ENCODE peak calls at places on chromosomes 11 and 22, in nine cellular contexts. F is ecto neural progenitor cell; R is retinal pigment epithelial cell; U is K562; I is activated gamma-delta T cell treated with anti-CD3 and anti-CD28 coated beads, Interleukin-2, amount 50 U/mL, for 16 hours; G is mesothelial cell of epicardium; P is bronchial epithelial cell; E is vagina; A is stomach. H is an unnamed sample.
A peak's percentile ranks its signal among the peaks of the same experiment; 100 is the strongest.

GRCh38 chr11:34348919-34349318 is 8.9 kb downstream of the ABTB2 start:
- DNase-seq in F (no peak), R (no peak), U (no peak), I (no peak), G (no peak), P (no peak), E (peak; percentile 70), A (no peak), H (no peak)

GRCh38 chr11:122159173-122159701 is 43.2 kb upstream of the BLID start:
- DNase-seq in F (no peak), R (no peak), U (no peak), I (no peak), G (no peak), P (no peak), E (no peak), A (no peak), H (peak; percentile 51)

GRCh38 chr11:78840190-78840589 is 265.5 kb upstream of the NARS2 start:
- DNase-seq in F (no peak), R (no peak), U (no peak), I (no peak), G (no peak), P (no peak), E (no peak), A (no peak), H (no peak)

GRCh38 chr11:35077709-35078695 is 61.0 kb upstream of the CD44 start:
- DNase-seq in F (no peak), R (no peak), U (no peak), I (peak; percentile 32), G (no peak), P (peak; percentile 96), E (no peak), A (no peak), H (peak; percentile 96)

GRCh38 chr22:44566911-44567310 is 68.9 kb upstream of the RTL6 start:
- DNase-seq in F (peak; percentile 34), R (no peak), U (no peak), I (no peak), G (no peak), P (no peak), E (no peak), A (no peak), H (no peak)

GRCh38 chr22:44583854-44584253 is 85.8 kb upstream of the RTL6 start:
- DNase-seq in F (peak; percentile 47), R (no peak), U (no peak), I (no peak), G (peak; percentile 14), P (no peak), E (no peak), A (no peak), H (no peak)

GRCh38 chr11:77374611-77375031 is 73.1 kb upstream of the GDPD4 start:
- DNase-seq in F (no peak), R (no peak), U (no peak), I (no peak), G (no peak), P (peak; percentile 85), E (no peak), A (no peak), H (peak; percentile 54)

GRCh38 chr22:48559647-48560388 is 1267.9 kb downstream of the BRD1 start:
- DNase-seq in F (no peak), R (no peak), U (no peak), I (no peak), G (no peak), P (no peak), E (no peak), A (no peak), H (no peak)

GRCh38 chr22:36409911-36410756 is 22.4 kb upstream of the MYH9 start:
- DNase-seq in F (peak; percentile 96), R (peak; percentile 92), U (peak; percentile 44), I (peak; percentile 46), G (peak; percentile 92), P (peak; percentile 97), E (no peak), A (peak; percentile 98), H (no peak)

GRCh38 chr22:30615543-30615954 is 8.6 kb downstream of the TCN2 start:
- DNase-seq in F (no peak), R (no peak), U (no peak), I (no peak), G (no peak), P (no peak), E (no peak), A (no peak), H (no peak)

GRCh38 chr11:71425409-71425808 is 22.8 kb downstream of the DHCR7 start:
- DNase-seq in F (no peak), R (no peak), U (no peak), I (no peak), G (no peak), P (no peak), E (no peak), A (no peak), H (peak; percentile 5)

GRCh38 chr11:20647976-20648565 is 21.3 kb upstream of the NELL1 start:
- DNase-seq in F (peak; percentile 59), R (peak; percentile 2), U (peak; percentile 66), I (peak; percentile 11), G (no peak), P (peak; percentile 57), E (no peak), A (peak; percentile 36), H (peak; percentile 50)

GRCh38 chr11:106021181-106021966 is 666 bp downstream of the MSANTD4 start:
- DNase-seq in F (no peak), R (no peak), U (peak; percentile 11), I (no peak), G (peak; percentile 17), P (peak; percentile 33), E (no peak), A (no peak), H (peak; percentile 41)

GRCh38 chr11:131397666-131398065 is 27.3 kb downstream of the NTM start:
- DNase-seq in F (no peak), R (no peak), U (no peak), I (no peak), G (no peak), P (no peak), E (no peak), A (no peak), H (no peak)

GRCh38 chr11:85898456-85898855 is 43.3 kb downstream of the CCDC83 start:
- DNase-seq in F (no peak), R (no peak), U (no peak), I (no peak), G (no peak), P (no peak), E (no peak), A (no peak), H (no peak)

GRCh38 chr11:1035577-1036283 is 788 bp downstream of the MUC6 start:
- DNase-seq in F (no peak), R (no peak), U (no peak), I (no peak), G (no peak), P (no peak), E (no peak), A (no peak), H (no peak)

GRCh38 chr11:64765841-64766682 is 6.3 kb upstream of the PYGM start:
- DNase-seq in F (peak; percentile 47), R (no peak), U (no peak), I (no peak), G (no peak), P (no peak), E (no peak), A (no peak), H (no peak)

GRCh38 chr22:24191381-24191841 is 10.1 kb downstream of the SUSD2 start:
- DNase-seq in F (peak; percentile 44), R (no peak), U (no peak), I (no peak), G (no peak), P (no peak), E (no peak), A (no peak), H (no peak)

GRCh38 chr22:40345801-40346177 is 511 bp upstream of the ADSL start:
- DNase-seq in F (peak; percentile 55), R (no peak), U (peak; percentile 55), I (peak; percentile 36), G (no peak), P (peak; percentile 38), E (no peak), A (peak; percentile 49), H (peak; percentile 63)

GRCh38 chr22:22855617-22856308 is 31.9 kb upstream of the IGLL5 start:
- DNase-seq in F (no peak), R (no peak), U (peak; percentile 93), I (no peak), G (no peak), P (no peak), E (no peak), A (no peak), H (peak; percentile 36)

GRCh38 chr11:14036495-14036894 is 74.0 kb downstream of the SPON1 start:
- DNase-seq in F (no peak), R (no peak), U (no peak), I (no peak), G (no peak), P (peak; percentile 90), E (no peak), A (no peak), H (no peak)

GRCh38 chr11:14451825-14452224 is 47.8 kb downstream of the COPB1 start:
- DNase-seq in F (no peak), R (no peak), U (no peak), I (no peak), G (no peak), P (no peak), E (no peak), A (no peak), H (peak; percentile 57)

GRCh38 chr11:94486068-94486467 is 7.6 kb downstream of the MRE11 start:
- DNase-seq in F (no peak), R (no peak), U (no peak), I (no peak), G (no peak), P (no peak), E (no peak), A (no peak), H (no peak)

GRCh38 chr11:75471134-75471943 is 38.3 kb upstream of the KLHL35 start:
- DNase-seq in F (no peak), R (no peak), U (no peak), I (no peak), G (no peak), P (no peak), E (no peak), A (no peak), H (no peak)

GRCh38 chr22:45757068-45757467 is 85.4 kb downstream of the ATXN10 start:
- DNase-seq in F (peak; percentile 82), R (peak; percentile 25), U (no peak), I (no peak), G (peak; percentile 51), P (no peak), E (no peak), A (no peak), H (no peak)

GRCh38 chr11:69342588-69343330 is 48.8 kb downstream of the MYEOV start:
- DNase-seq in F (no peak), R (no peak), U (no peak), I (no peak), G (no peak), P (no peak), E (peak; percentile 56), A (no peak), H (no peak)

GRCh38 chr22:20763630-20764029 is 10.3 kb upstream of the SERPIND1 start:
- DNase-seq in F (no peak), R (no peak), U (no peak), I (no peak), G (no peak), P (no peak), E (no peak), A (no peak), H (no peak)

GRCh38 chr11:121464352-121464946 is 11.7 kb upstream of the SORL1-AS1 start:
- DNase-seq in F (no peak), R (peak; percentile 60), U (peak; percentile 16), I (peak; percentile 73), G (no peak), P (peak; percentile 85), E (no peak), A (no peak), H (peak; percentile 88)

H was measured in ELR.